ENCODE peak calls at places on chromosomes 11 and 22, in eight cellular contexts. A is pancreas; L is GM23338; Y is SW480; V is fibroblast of the aortic adventitia; R is lower lobe of right lung; C is activated gamma-delta T cell treated with anti-CD3 and anti-CD28 coated beads, Interleukin-2, amount 50 U/mL, for 16 hours; W is nephron progenitor cell. K is an unnamed sample.

GRCh38 chr11:114395776-114396175 is 4.5 kb downstream of the C11orf71 start:
- DNase-seq in A (no peak), L (peak), Y (no peak), V (no peak), R (no peak), C (no peak), W (no peak), K (no peak)

GRCh38 chr22:47388331-47388730 is 625.9 kb downstream of the TBC1D22A start:
- DNase-seq in A (no peak), L (no peak), Y (no peak), V (no peak), R (no peak), C (no peak), W (no peak), K (no peak)

GRCh38 chr11:31995525-31996123 is 95.2 kb upstream of the RCN1 start:
- DNase-seq in A (no peak), L (no peak), Y (peak), V (peak), R (no peak), C (no peak), W (no peak), K (peak)

GRCh38 chr11:115939104-115939503 is 434.9 kb upstream of the CADM1 start:
- DNase-seq in A (no peak), L (no peak), Y (no peak), V (no peak), R (no peak), C (no peak), W (no peak), K (no peak)

GRCh38 chr11:282171-282570 is 4.0 kb downstream of the NLRP6 start:
- DNase-seq in A (no peak), L (no peak), Y (no peak), V (no peak), R (no peak), C (no peak), W (no peak), K (no peak)

GRCh38 chr11:13462311-13462927 is 603 bp downstream of the BTBD10 start:
- DNase-seq in A (no peak), L (peak), Y (peak), V (peak), R (peak), C (peak), W (peak), K (peak)

GRCh38 chr22:22770280-22770871 is 117.2 kb upstream of the IGLL5 start:
- DNase-seq in A (peak), L (peak), Y (peak), V (peak), R (no peak), C (no peak), W (peak), K (peak)

GRCh38 chr22:28123989-28124766 is 205.1 kb upstream of the PITPNB start:
- DNase-seq in A (no peak), L (no peak), Y (no peak), V (no peak), R (no peak), C (no peak), W (no peak), K (no peak)

GRCh38 chr11:3434976-3435375 is 56.0 kb upstream of the ZNF195 start:
- DNase-seq in A (no peak), L (no peak), Y (no peak), V (no peak), R (no peak), C (no peak), W (no peak), K (no peak)

GRCh38 chr11:117298195-117298594 is 7.0 kb downstream of the BACE1-AS start:
- DNase-seq in A (no peak), L (no peak), Y (no peak), V (no peak), R (no peak), C (no peak), W (no peak), K (peak)

GRCh38 chr22:35651085-35651484 is 2.8 kb downstream of the APOL6 start:
- DNase-seq in A (no peak), L (no peak), Y (no peak), V (no peak), R (no peak), C (no peak), W (no peak), K (no peak)

GRCh38 chr11:116787436-116787785 is 412 bp downstream of the ZPR1 start:
- DNase-seq in A (no peak), L (peak), Y (no peak), V (no peak), R (no peak), C (no peak), W (no peak), K (no peak)

GRCh38 chr11:121596195-121597145 is 143.7 kb upstream of the SORL1-AS1 start:
- DNase-seq in A (no peak), L (no peak), Y (no peak), V (peak), R (no peak), C (no peak), W (no peak), K (no peak)

GRCh38 chr11:69852051-69852450 is 32.8 kb upstream of the FGF3 start:
- DNase-seq in A (no peak), L (no peak), Y (no peak), V (no peak), R (peak), C (no peak), W (no peak), K (no peak)

GRCh38 chr22:41504397-41504796 is 35.5 kb downstream of the ACO2 start:
- DNase-seq in A (no peak), L (no peak), Y (no peak), V (peak), R (no peak), C (no peak), W (no peak), K (peak)

GRCh38 chr22:19916006-19916405 is 25.6 kb upstream of the COMT start:
- DNase-seq in A (no peak), L (no peak), Y (no peak), V (no peak), R (no peak), C (no peak), W (no peak), K (no peak)

GRCh38 chr11:12090761-12091261 is 19.6 kb upstream of the MICAL2 start:
- DNase-seq in A (no peak), L (no peak), Y (peak), V (no peak), R (peak), C (no peak), W (no peak), K (no peak)

GRCh38 chr11:23490557-23491235 is 630.4 kb upstream of the CCDC179 start:
- DNase-seq in A (no peak), L (peak), Y (no peak), V (no peak), R (no peak), C (no peak), W (no peak), K (no peak)

GRCh38 chr11:111819161-111820058 is 52.0 kb downstream of the ALG9 start:
- DNase-seq in A (peak), L (no peak), Y (no peak), V (peak), R (no peak), C (no peak), W (no peak), K (peak)

GRCh38 chr11:31651208-31651607 is 141.6 kb downstream of the ELP4 start:
- DNase-seq in A (no peak), L (no peak), Y (no peak), V (no peak), R (no peak), C (no peak), W (no peak), K (no peak)

GRCh38 chr11:72719144-72719543 is 33.1 kb downstream of the ARAP1 start:
- DNase-seq in A (no peak), L (no peak), Y (peak), V (peak), R (peak), C (no peak), W (no peak), K (peak)

GRCh38 chr11:132631956-132632355 is 900.3 kb downstream of the OPCML start:
- DNase-seq in A (no peak), L (no peak), Y (no peak), V (no peak), R (no peak), C (no peak), W (no peak), K (no peak)

K was measured in amniotic epithelial cell.